ENCODE peak calls at places on chromosomes 1 and 21, in four cellular contexts. U is tibial artery, E is heart left ventricle, J is thoracic aorta. Z is an unnamed sample.
A peak's percentile ranks its signal among the peaks of the same experiment; 100 is the strongest.

GRCh38 chr1:172537827-172538391 is 5.0 kb downstream of the SUCO start:
- DNase-seq in E (no peak), U (no peak), J (no peak), Z (no peak)

GRCh38 chr1:62090016-62090415 is 104.6 kb upstream of the L1TD1 start:
- DNase-seq in U (no peak), J (no peak), E (no peak), Z (no peak)

GRCh38 chr1:54118704-54119103 is 34.1 kb downstream of the CDCP2 start:
- DNase-seq in E (no peak), J (no peak), U (no peak), Z (peak; percentile 36)

GRCh38 chr1:157359309-157360020 is 192.8 kb downstream of the FCRL5 start:
- DNase-seq in U (no peak), E (no peak), J (no peak), Z (no peak)

GRCh38 chr1:76868916-76869315 is 1.6 kb downstream of the ST6GALNAC5 start:
- DNase-seq in U (no peak), E (no peak), J (no peak), Z (peak; percentile 43)

GRCh38 chr1:1177452-1178206 is 3.9 kb downstream of the TTLL10 start:
- DNase-seq in J (no peak), E (peak; percentile 51), U (no peak), Z (no peak)

GRCh38 chr1:92877792-92878191 is 46.0 kb downstream of the RPL5 start:
- DNase-seq in U (no peak), E (no peak), J (no peak), Z (no peak)

GRCh38 chr1:67721112-67721511 is 36.1 kb downstream of the GADD45A start:
- DNase-seq in U (no peak), J (no peak), E (no peak), Z (no peak)

GRCh38 chr1:230985711-230986110 is 6.8 kb downstream of the ARV1 start:
- DNase-seq in E (no peak), J (no peak), U (no peak), Z (no peak)

GRCh38 chr1:187157552-187157951 is 328.8 kb downstream of the PLA2G4A start:
- DNase-seq in J (no peak), E (no peak), U (no peak), Z (no peak)

GRCh38 chr1:109040627-109041613 is 982 bp downstream of the WDR47 start:
- DNase-seq in U (no peak), J (no peak), E (peak; percentile 68), Z (peak; percentile 16)

GRCh38 chr1:212637902-212638301 is 29.3 kb downstream of the ATF3 start:
- DNase-seq in J (no peak), E (no peak), U (no peak), Z (no peak)

GRCh38 chr1:202281316-202282016 is 60.3 kb downstream of the UBE2T start:
- DNase-seq in U (peak; percentile 10), J (no peak), E (no peak), Z (no peak)

GRCh38 chr21:44990921-44991320 is 51.1 kb downstream of the SLX9 start:
- DNase-seq in J (no peak), E (peak; percentile 64), U (no peak), Z (no peak)

GRCh38 chr1:39398278-39399010 is 93.0 kb upstream of the BMP8A start:
- DNase-seq in E (no peak), U (peak; percentile 82), J (peak; percentile 60), Z (peak; percentile 84)

GRCh38 chr1:23810818-23811420 is 10.4 kb upstream of the GALE start:
- DNase-seq in J (no peak), U (no peak), E (no peak), Z (peak; percentile 42)

GRCh38 chr1:100989306-100990077 is 36.1 kb downstream of the DPH5 start:
- DNase-seq in J (no peak), E (no peak), U (no peak), Z (no peak)

GRCh38 chr1:93871356-93871755 is 7.7 kb downstream of the DNTTIP2 start:
- DNase-seq in E (no peak), J (no peak), U (no peak), Z (no peak)

GRCh38 chr1:244435562-244436205 is 16.0 kb downstream of the ADSS2 start:
- DNase-seq in J (no peak), E (no peak), U (no peak), Z (no peak)

GRCh38 chr21:10430007-10430406 is 91.4 kb upstream of the TPTE start:
- DNase-seq in J (no peak), E (no peak), U (no peak), Z (no peak)

GRCh38 chr1:71656902-71657301 is 576.1 kb upstream of the ZRANB2 start:
- DNase-seq in E (no peak), U (no peak), J (no peak), Z (no peak)

GRCh38 chr1:210024996-210025395 is 87.0 kb downstream of the SYT14 start:
- DNase-seq in E (no peak), U (no peak), J (no peak), Z (no peak)

GRCh38 chr1:85665932-85666331 is 42.3 kb downstream of the ZNHIT6 start:
- DNase-seq in J (no peak), E (no peak), U (no peak), Z (no peak)

GRCh38 chr1:171898956-171899355 is 57.7 kb downstream of the DNM3 start:
- DNase-seq in U (no peak), J (no peak), E (no peak), Z (peak; percentile 41)

GRCh38 chr21:31030367-31031106 is 7.7 kb downstream of the KRTAP19-8 start:
- DNase-seq in E (no peak), J (no peak), U (no peak), Z (no peak)

GRCh38 chr21:43316156-43316845 is 110.6 kb downstream of the SIK1 start:
- DNase-seq in E (peak; percentile 36), J (no peak), U (no peak), Z (no peak)

GRCh38 chr1:230754831-230755230 is 7.6 kb downstream of the CAPN9 start:
- DNase-seq in U (no peak), J (no peak), E (peak; percentile 67), Z (peak; percentile 91)

GRCh38 chr1:70542856-70543255 is 131.8 kb downstream of the CTH start:
- DNase-seq in E (no peak), U (no peak), J (no peak), Z (no peak)

GRCh38 chr1:182615468-182616129 is 11.4 kb upstream of the RGS16 start:
- DNase-seq in U (peak; percentile 90), E (peak; percentile 75), J (peak; percentile 43), Z (no peak)

GRCh38 chr1:108503062-108503740 is 53.1 kb downstream of the NBPF6 start:
- DNase-seq in U (no peak), E (no peak), J (no peak), Z (peak; percentile 36)

GRCh38 chr1:232204269-232204668 is 425.7 kb downstream of the SIPA1L2 start:
- DNase-seq in U (no peak), E (no peak), J (no peak), Z (no peak)

GRCh38 chr1:6111991-6112689 is 66.5 kb downstream of the KCNAB2 start:
- DNase-seq in E (no peak), U (no peak), J (no peak), Z (no peak)

GRCh38 chr1:6859415-6860343 is 74.4 kb downstream of the CAMTA1 start:
- DNase-seq in U (no peak), E (no peak), J (no peak), Z (peak; percentile 65)

GRCh38 chr1:150178543-150178942 is 28.8 kb downstream of the PLEKHO1 start:
- DNase-seq in J (no peak), E (no peak), U (no peak), Z (no peak)

GRCh38 chr1:47669081-47669585 is 231.3 kb downstream of the FOXD2 start:
- DNase-seq in J (no peak), U (no peak), E (no peak), Z (no peak)

GRCh38 chr1:181405584-181405983 is 77.7 kb upstream of the CACNA1E start:
- DNase-seq in J (no peak), U (no peak), E (no peak), Z (no peak)

GRCh38 chr1:32623775-32624174 is 26.6 kb downstream of the ZBTB8OS start:
- DNase-seq in J (no peak), E (no peak), U (no peak), Z (no peak)
- H3K27ac ChIP-seq in J (no peak overlapping the region), E (no peak overlapping the region), U (no peak overlapping the region), Z (no peak overlapping the region)

GRCh38 chr1:240925273-240925672 is 313.3 kb upstream of the GREM2 start:
- DNase-seq in J (no peak), E (no peak), U (no peak), Z (no peak)
- H3K4me1 ChIP-seq in J (no peaks in the 10 kb centered on the region), E (no peaks in the 10 kb centered on the region), U (no peaks in the 10 kb centered on the region), Z (no peaks in the 10 kb centered on the region)

DNA sequence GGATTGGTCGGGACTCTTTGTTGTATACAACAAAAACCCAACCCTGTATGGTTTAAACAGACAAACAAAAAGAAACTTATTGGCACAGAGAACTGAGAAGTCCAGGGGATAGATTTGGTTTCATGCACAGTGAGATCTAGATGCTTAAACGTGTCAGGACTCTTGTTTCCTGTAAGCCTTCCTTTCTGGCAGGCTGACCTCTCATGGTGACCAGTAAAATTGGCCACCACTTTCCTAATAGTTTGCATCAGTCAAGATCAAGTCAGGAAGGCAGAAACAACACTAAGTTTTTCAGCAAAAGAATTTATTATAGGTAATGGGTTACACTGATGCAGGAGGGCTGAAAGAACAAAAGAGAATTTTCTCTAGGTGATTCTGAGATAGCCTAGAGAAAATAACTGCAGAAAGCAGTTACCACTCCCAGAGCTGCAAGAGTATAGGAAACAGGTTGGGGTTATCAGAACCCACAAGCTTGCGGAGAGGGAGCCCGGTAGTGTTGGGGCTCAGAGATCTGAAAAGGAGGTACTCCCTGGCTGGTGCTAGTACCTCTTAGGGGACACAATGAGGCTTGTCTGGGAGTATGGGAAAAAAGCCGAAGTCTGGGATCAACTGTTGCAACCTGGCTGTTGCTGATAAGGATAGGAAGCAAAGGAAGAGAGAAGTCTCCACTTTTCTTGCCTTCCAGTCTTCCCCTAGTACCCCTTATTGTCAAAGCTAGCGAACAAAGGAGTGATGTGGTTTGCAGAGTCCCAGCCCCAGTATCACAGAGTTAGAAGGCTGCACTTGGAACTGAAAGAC is 21.4 kb downstream of the CITED4 start:
- DNase-seq in U (no peak), J (no peak), E (no peak), Z (no peak)
- TF ChIP-seq CTCF in U (no peak), J (no peak), E (no peak), Z (no peak)

GRCh38 chr21:36377391-36377842 is 7.8 kb upstream of the CHAF1B start:
- DNase-seq in U (no peak), E (no peak), J (no peak), Z (no peak)
- H3K27ac ChIP-seq in U (no peak overlapping the region), E (no peak overlapping the region), J (peak overlapping the region; percentile 17), Z (no peak overlapping the region)

GRCh38 chr21:41964171-41964570 is 10.4 kb upstream of the C2CD2 start:
- DNase-seq in U (no peak), E (no peak), J (no peak), Z (no peak)

GRCh38 chr21:41961753-41962152 is 7.9 kb upstream of the C2CD2 start:
- DNase-seq in E (no peak), U (no peak), J (no peak), Z (no peak)

GRCh38 chr21:41960386-41960785 is 6.6 kb upstream of the C2CD2 start:
- DNase-seq in J (no peak), E (no peak), U (no peak), Z (no peak)

GRCh38 chr21:41961282-41961701 is 7.5 kb upstream of the C2CD2 start:
- DNase-seq in E (no peak), J (no peak), U (no peak), Z (peak; percentile 22)

GRCh38 chr21:41962425-41962966 is 8.7 kb upstream of the C2CD2 start:
- DNase-seq in E (no peak), J (no peak), U (no peak), Z (no peak)
- H3K4me1 ChIP-seq in E (peaks cover 10% of the 10 kb centered on the region), J (peaks cover 24% of the 10 kb centered on the region), U (no peaks in the 10 kb centered on the region), Z (peaks cover 19% of the 10 kb centered on the region)

Z was measured in adrenal gland.